ENCODE peak calls at places on chromosomes 4 and X, in four cellular contexts. B is adipocyte, V is upper lobe of left lung, S is GM13977. E is an unnamed sample.

GRCh38 chr4:35943606-35944005 is 300.7 kb downstream of the ARAP2 start:
- DNase-seq in B (no peak), S (no peak), V (no peak), E (no peak)

GRCh38 chrX:75522565-75523411 is at the start of gene ZDHHC15:
- DNase-seq in B (peak), V (peak), S (peak), E (peak)

GRCh38 chr4:82123934-82124333 is 249.9 kb downstream of the HNRNPD start:
- DNase-seq in S (no peak), B (no peak), V (no peak), E (no peak)

GRCh38 chr4:39559641-39560040 is 32.4 kb upstream of the UGDH start:
- DNase-seq in B (peak), S (no peak), V (no peak), E (no peak)

GRCh38 chrX:110558406-110558805 is 199.8 kb downstream of the RTL9 start:
- DNase-seq in B (no peak), V (no peak), S (no peak), E (no peak)

GRCh38 chr4:1985287-1985686 is 23.5 kb downstream of the NELFA start:
- DNase-seq in B (no peak), V (no peak), S (peak), E (no peak)

GRCh38 chrX:101241531-101241930 is 21.9 kb downstream of the DRP2 start:
- DNase-seq in B (no peak), S (no peak), V (no peak), E (no peak)

GRCh38 chrX:34546366-34546765 is 110.7 kb downstream of the TMEM47 start:
- DNase-seq in V (no peak), B (peak), S (no peak), E (no peak)

GRCh38 chr4:103947617-103948016 is 227.8 kb upstream of the TACR3 start:
- DNase-seq in V (no peak), B (no peak), S (no peak), E (no peak)

GRCh38 chr4:100632163-100632562 is 114.3 kb upstream of the EMCN start:
- DNase-seq in S (no peak), B (no peak), V (no peak), E (no peak)

GRCh38 chrX:134738986-134739744 is 80.9 kb upstream of the PLAC1 start:
- DNase-seq in S (no peak), V (no peak), B (no peak), E (no peak)

GRCh38 chrX:41906515-41907165 is 16.7 kb downstream of the CASK start:
- DNase-seq in B (peak), S (no peak), V (no peak), E (peak)

GRCh38 chr4:55437356-55437796 is 41.6 kb downstream of the TMEM165 start:
- DNase-seq in V (no peak), B (no peak), S (no peak), E (no peak)

GRCh38 chr4:184583738-184584502 is 65.3 kb downstream of the CASP3 start:
- DNase-seq in B (no peak), V (no peak), S (peak), E (no peak)

GRCh38 chrX:110218591-110218990 is 99.3 kb downstream of the AMMECR1 start:
- DNase-seq in V (no peak), S (no peak), B (peak), E (no peak)

GRCh38 chrX:132181364-132181763 is 37.9 kb downstream of the RAP2C start:
- DNase-seq in S (no peak), B (no peak), V (no peak), E (no peak)

GRCh38 chr4:99405433-99406115 is 29.6 kb downstream of the ADH7 start:
- DNase-seq in V (peak), B (peak), S (peak), E (peak)

GRCh38 chr4:127788517-127788916 is 6.4 kb downstream of the HSPA4L start:
- DNase-seq in S (no peak), V (no peak), B (peak), E (no peak)

GRCh38 chrX:45850775-45851433 is 650.2 kb upstream of the DIPK2B start:
- DNase-seq in B (peak), V (peak), S (peak), E (no peak)

GRCh38 chr4:166506051-166506450 is 633.0 kb downstream of the TLL1 start:
- DNase-seq in B (no peak), S (no peak), V (no peak), E (no peak)

GRCh38 chr4:10773010-10773409 is 88.4 kb upstream of the CLNK start:
- DNase-seq in B (no peak), S (no peak), V (no peak), E (no peak)

GRCh38 chr4:74456849-74457395 is 12.0 kb downstream of the AREG start:
- DNase-seq in V (no peak), S (no peak), B (no peak), E (no peak)

GRCh38 chr4:143355540-143356217 is 19.0 kb downstream of the GAB1 start:
- DNase-seq in B (peak), S (no peak), V (no peak), E (no peak)